ENCODE peak calls at places on chromosome 3, in eight cellular contexts. One of them, this sample, is unnamed.

GRCh38 chr3:11592460-11593298 is 51.0 kb downstream of the VGLL4 start:
- DNase-seq in Peyer's patch: no peak
- DNase-seq in IMR-90: peak
- DNase-seq in uterus: peak
- DNase-seq in astrocyte of the spinal cord: peak
- DNase-seq in AG04450: no peak
- DNase-seq in CD8-positive, alpha-beta T cell: no peak
- DNase-seq in esophagus squamous epithelium: no peak
- DNase-seq in this sample: peak

GRCh38 chr3:40333416-40333815 is 23.9 kb downstream of the EIF1B start:
- DNase-seq in Peyer's patch: no peak
- DNase-seq in IMR-90: no peak
- DNase-seq in uterus: no peak
- DNase-seq in astrocyte of the spinal cord: no peak
- DNase-seq in AG04450: no peak
- DNase-seq in CD8-positive, alpha-beta T cell: no peak
- DNase-seq in esophagus squamous epithelium: no peak
- DNase-seq in this sample: no peak

GRCh38 chr3:67461667-67462142 is 192.7 kb downstream of the SUCLG2 start:
- DNase-seq in Peyer's patch: no peak
- DNase-seq in IMR-90: peak
- DNase-seq in uterus: no peak
- DNase-seq in astrocyte of the spinal cord: peak
- DNase-seq in AG04450: peak
- DNase-seq in CD8-positive, alpha-beta T cell: no peak
- DNase-seq in esophagus squamous epithelium: no peak
- DNase-seq in this sample: peak

GRCh38 chr3:171257251-171258179 is 202.7 kb downstream of the TNIK start:
- DNase-seq in Peyer's patch: no peak
- DNase-seq in IMR-90: peak
- DNase-seq in uterus: no peak
- DNase-seq in astrocyte of the spinal cord: peak
- DNase-seq in AG04450: no peak
- DNase-seq in CD8-positive, alpha-beta T cell: no peak
- DNase-seq in esophagus squamous epithelium: no peak
- DNase-seq in this sample: peak

GRCh38 chr3:179045719-179046402 is 25.7 kb downstream of the ZMAT3 start:
- DNase-seq in Peyer's patch: no peak
- DNase-seq in IMR-90: no peak
- DNase-seq in uterus: no peak
- DNase-seq in astrocyte of the spinal cord: no peak
- DNase-seq in AG04450: no peak
- DNase-seq in CD8-positive, alpha-beta T cell: no peak
- DNase-seq in esophagus squamous epithelium: no peak
- DNase-seq in this sample: no peak

GRCh38 chr3:182005683-182006082 is 294.0 kb downstream of the SOX2 start:
- DNase-seq in Peyer's patch: no peak
- DNase-seq in IMR-90: no peak
- DNase-seq in uterus: no peak
- DNase-seq in astrocyte of the spinal cord: no peak
- DNase-seq in AG04450: no peak
- DNase-seq in CD8-positive, alpha-beta T cell: no peak
- DNase-seq in esophagus squamous epithelium: no peak
- DNase-seq in this sample: no peak

GRCh38 chr3:30649572-30650310 is 43.3 kb downstream of the TGFBR2 start:
- DNase-seq in Peyer's patch: no peak
- DNase-seq in IMR-90: peak
- DNase-seq in uterus: no peak
- DNase-seq in astrocyte of the spinal cord: no peak
- DNase-seq in AG04450: peak
- DNase-seq in CD8-positive, alpha-beta T cell: no peak
- DNase-seq in esophagus squamous epithelium: no peak
- DNase-seq in this sample: no peak

GRCh38 chr3:4687596-4687995 is 194.4 kb downstream of the ITPR1 start:
- DNase-seq in Peyer's patch: no peak
- DNase-seq in IMR-90: no peak
- DNase-seq in uterus: no peak
- DNase-seq in astrocyte of the spinal cord: no peak
- DNase-seq in AG04450: no peak
- DNase-seq in CD8-positive, alpha-beta T cell: no peak
- DNase-seq in esophagus squamous epithelium: no peak
- DNase-seq in this sample: no peak

GRCh38 chr3:102979682-102980378 is 545.0 kb downstream of the ZPLD1 start:
- DNase-seq in Peyer's patch: no peak
- DNase-seq in IMR-90: peak
- DNase-seq in uterus: peak
- DNase-seq in astrocyte of the spinal cord: peak
- DNase-seq in AG04450: peak
- DNase-seq in CD8-positive, alpha-beta T cell: no peak
- DNase-seq in esophagus squamous epithelium: no peak
- DNase-seq in this sample: peak

GRCh38 chr3:57691411-57692133 is 1.3 kb downstream of the DENND6A start:
- DNase-seq in Peyer's patch: no peak
- DNase-seq in IMR-90: peak
- DNase-seq in uterus: peak
- DNase-seq in astrocyte of the spinal cord: peak
- DNase-seq in AG04450: no peak
- DNase-seq in CD8-positive, alpha-beta T cell: peak
- DNase-seq in esophagus squamous epithelium: no peak
- DNase-seq in this sample: peak

GRCh38 chr3:14423963-14424362 is 21.6 kb downstream of the SLC6A6 start:
- DNase-seq in Peyer's patch: no peak
- DNase-seq in IMR-90: peak
- DNase-seq in uterus: no peak
- DNase-seq in astrocyte of the spinal cord: no peak
- DNase-seq in AG04450: no peak
- DNase-seq in CD8-positive, alpha-beta T cell: no peak
- DNase-seq in esophagus squamous epithelium: no peak
- DNase-seq in this sample: no peak

GRCh38 chr3:134222835-134223234 is 27.8 kb downstream of the RYK start:
- DNase-seq in Peyer's patch: no peak
- DNase-seq in IMR-90: no peak
- DNase-seq in uterus: no peak
- DNase-seq in astrocyte of the spinal cord: no peak
- DNase-seq in AG04450: no peak
- DNase-seq in CD8-positive, alpha-beta T cell: no peak
- DNase-seq in esophagus squamous epithelium: no peak
- DNase-seq in this sample: no peak

GRCh38 chr3:1082024-1082633 is 10.7 kb upstream of the CNTN6 start:
- DNase-seq in Peyer's patch: no peak
- DNase-seq in IMR-90: peak
- DNase-seq in uterus: no peak
- DNase-seq in astrocyte of the spinal cord: peak
- DNase-seq in AG04450: no peak
- DNase-seq in CD8-positive, alpha-beta T cell: no peak
- DNase-seq in esophagus squamous epithelium: no peak
- DNase-seq in this sample: peak

GRCh38 chr3:153379516-153379915 is 217.5 kb downstream of the RAP2B start:
- DNase-seq in Peyer's patch: no peak
- DNase-seq in IMR-90: peak
- DNase-seq in uterus: no peak
- DNase-seq in astrocyte of the spinal cord: peak
- DNase-seq in AG04450: no peak
- DNase-seq in CD8-positive, alpha-beta T cell: no peak
- DNase-seq in esophagus squamous epithelium: no peak
- DNase-seq in this sample: no peak

GRCh38 chr3:30448946-30449686 is 157.3 kb upstream of the TGFBR2 start:
- DNase-seq in Peyer's patch: no peak
- DNase-seq in IMR-90: no peak
- DNase-seq in uterus: no peak
- DNase-seq in astrocyte of the spinal cord: no peak
- DNase-seq in AG04450: no peak
- DNase-seq in CD8-positive, alpha-beta T cell: no peak
- DNase-seq in esophagus squamous epithelium: no peak
- DNase-seq in this sample: no peak

GRCh38 chr3:31039145-31039544 is 144.7 kb upstream of the GADL1 start:
- DNase-seq in Peyer's patch: no peak
- DNase-seq in IMR-90: no peak
- DNase-seq in uterus: no peak
- DNase-seq in astrocyte of the spinal cord: no peak
- DNase-seq in AG04450: no peak
- DNase-seq in CD8-positive, alpha-beta T cell: no peak
- DNase-seq in esophagus squamous epithelium: no peak
- DNase-seq in this sample: no peak

GRCh38 chr3:72891053-72891855 is 3.4 kb downstream of the GXYLT2 start:
- DNase-seq in Peyer's patch: no peak
- DNase-seq in IMR-90: peak
- DNase-seq in uterus: peak
- DNase-seq in astrocyte of the spinal cord: peak
- DNase-seq in AG04450: peak
- DNase-seq in CD8-positive, alpha-beta T cell: no peak
- DNase-seq in esophagus squamous epithelium: no peak
- DNase-seq in this sample: peak

GRCh38 chr3:159854500-159855124 is 134.0 kb upstream of the IL12A start:
- DNase-seq in Peyer's patch: no peak
- DNase-seq in IMR-90: peak
- DNase-seq in uterus: no peak
- DNase-seq in astrocyte of the spinal cord: peak
- DNase-seq in AG04450: peak
- DNase-seq in CD8-positive, alpha-beta T cell: no peak
- DNase-seq in esophagus squamous epithelium: no peak
- DNase-seq in this sample: peak

GRCh38 chr3:196942226-196942914 is at the start of gene NCBP2:
- DNase-seq in Peyer's patch: peak
- DNase-seq in IMR-90: peak
- DNase-seq in uterus: peak
- DNase-seq in astrocyte of the spinal cord: peak
- DNase-seq in AG04450: peak
- DNase-seq in CD8-positive, alpha-beta T cell: peak
- DNase-seq in esophagus squamous epithelium: peak
- DNase-seq in this sample: peak
- TF ChIP-seq CTCF in Peyer's patch: peak
- TF ChIP-seq CTCF in IMR-90: peak
- TF ChIP-seq CTCF in uterus: peak
- TF ChIP-seq CTCF in astrocyte of the spinal cord: peak
- TF ChIP-seq CTCF in AG04450: peak
- TF ChIP-seq CTCF in CD8-positive, alpha-beta T cell: peak
- TF ChIP-seq CTCF in esophagus squamous epithelium: peak
- TF ChIP-seq CTCF in this sample: peak

GRCh38 chr3:146165370-146165769 is 4.4 kb upstream of the PLOD2 start:
- DNase-seq in Peyer's patch: no peak
- DNase-seq in IMR-90: peak
- DNase-seq in uterus: no peak
- DNase-seq in astrocyte of the spinal cord: peak
- DNase-seq in AG04450: no peak
- DNase-seq in CD8-positive, alpha-beta T cell: no peak
- DNase-seq in esophagus squamous epithelium: no peak
- DNase-seq in this sample: peak
- H3K4me3 ChIP-seq in Peyer's patch: no peak
- H3K4me3 ChIP-seq in IMR-90: peak
- H3K4me3 ChIP-seq in uterus: no peak
- H3K4me3 ChIP-seq in astrocyte of the spinal cord: no peak
- H3K4me3 ChIP-seq in AG04450: no peak
- H3K4me3 ChIP-seq in CD8-positive, alpha-beta T cell: no peak
- H3K4me3 ChIP-seq in esophagus squamous epithelium: no peak
- H3K4me3 ChIP-seq in this sample: no peak

GRCh38 chr3:50321146-50321843 is 1.2 kb downstream of the HYAL2 start:
- DNase-seq in Peyer's patch: peak
- DNase-seq in IMR-90: peak
- DNase-seq in uterus: peak
- DNase-seq in astrocyte of the spinal cord: peak
- DNase-seq in AG04450: peak
- DNase-seq in CD8-positive, alpha-beta T cell: peak
- DNase-seq in esophagus squamous epithelium: peak
- DNase-seq in this sample: peak

GRCh38 chr3:50322386-50323091 is at the start of gene HYAL2:
- DNase-seq in Peyer's patch: no peak
- DNase-seq in IMR-90: no peak
- DNase-seq in uterus: peak
- DNase-seq in astrocyte of the spinal cord: no peak
- DNase-seq in AG04450: no peak
- DNase-seq in CD8-positive, alpha-beta T cell: no peak
- DNase-seq in esophagus squamous epithelium: no peak
- DNase-seq in this sample: no peak

GRCh38 chr3:50320853-50321145 is 1.7 kb downstream of the HYAL2 start:
- DNase-seq in Peyer's patch: no peak
- DNase-seq in IMR-90: no peak
- DNase-seq in uterus: no peak
- DNase-seq in astrocyte of the spinal cord: no peak
- DNase-seq in AG04450: no peak
- DNase-seq in CD8-positive, alpha-beta T cell: no peak
- DNase-seq in esophagus squamous epithelium: no peak
- DNase-seq in this sample: no peak

GRCh38 chr3:50323092-50323600 is 601 bp upstream of the HYAL2 start:
- DNase-seq in Peyer's patch: no peak
- DNase-seq in IMR-90: no peak
- DNase-seq in uterus: no peak
- DNase-seq in astrocyte of the spinal cord: no peak
- DNase-seq in AG04450: no peak
- DNase-seq in CD8-positive, alpha-beta T cell: no peak
- DNase-seq in esophagus squamous epithelium: no peak
- DNase-seq in this sample: no peak

DNA sequence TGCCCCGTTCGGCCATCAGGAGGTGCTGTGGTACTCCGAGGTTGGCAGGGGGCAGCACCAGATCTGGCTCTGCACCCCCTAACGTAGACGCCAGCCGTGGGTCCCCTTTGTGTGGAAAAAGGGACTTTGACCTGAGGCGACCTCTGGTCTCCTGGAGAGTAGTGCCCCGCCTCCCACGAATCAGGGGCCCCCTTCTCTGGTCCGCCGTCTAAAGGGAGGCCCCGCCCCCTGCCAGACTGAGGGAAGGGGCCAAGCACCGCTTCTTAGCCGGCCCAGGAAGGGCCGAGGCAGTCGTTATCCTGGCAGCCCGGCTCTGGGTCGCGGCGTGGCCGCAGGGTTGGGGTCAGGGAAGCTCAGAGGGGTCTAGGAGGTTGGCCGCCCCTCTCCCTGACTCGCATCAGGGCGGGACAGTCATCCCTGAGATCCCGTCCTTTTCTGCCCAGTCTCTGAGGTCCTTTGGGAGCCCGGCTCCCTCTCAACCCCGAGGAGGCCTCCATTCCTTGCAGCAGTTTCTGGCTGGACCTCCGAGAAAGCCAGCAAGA is 630 bp downstream of the HYAL2 start:
- DNase-seq in Peyer's patch: no peak
- DNase-seq in IMR-90: no peak
- DNase-seq in uterus: no peak
- DNase-seq in astrocyte of the spinal cord: no peak
- DNase-seq in AG04450: no peak
- DNase-seq in CD8-positive, alpha-beta T cell: no peak
- DNase-seq in esophagus squamous epithelium: no peak
- DNase-seq in this sample: no peak
- TF ChIP-seq CTCF in Peyer's patch: peak
- TF ChIP-seq CTCF in IMR-90: peak
- TF ChIP-seq CTCF in uterus: peak
- TF ChIP-seq CTCF in astrocyte of the spinal cord: peak
- TF ChIP-seq CTCF in AG04450: peak
- TF ChIP-seq CTCF in CD8-positive, alpha-beta T cell: peak
- TF ChIP-seq CTCF in esophagus squamous epithelium: no peak
- TF ChIP-seq CTCF in this sample: peak

DNA sequence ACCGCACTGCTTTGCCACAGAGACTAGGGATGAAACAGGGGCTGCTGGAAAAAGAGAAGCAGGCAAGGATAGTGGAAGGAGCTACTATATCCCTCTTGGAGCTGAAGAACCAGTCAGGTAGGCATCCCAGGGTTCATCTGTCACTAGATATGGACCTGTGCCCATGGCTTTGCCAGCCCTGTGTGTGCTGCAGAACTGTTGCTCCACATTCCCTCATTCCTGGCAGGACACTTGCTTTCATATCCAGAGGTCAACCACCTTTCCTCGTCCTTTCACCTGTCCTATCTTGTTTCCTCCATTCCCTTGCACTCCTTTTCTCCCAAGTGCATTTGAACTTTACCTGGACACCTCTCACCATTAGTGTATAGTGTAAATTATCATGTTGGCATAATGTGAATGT is 12.0 kb downstream of the SNRK start:
- DNase-seq in Peyer's patch: no peak
- DNase-seq in IMR-90: no peak
- DNase-seq in uterus: no peak
- DNase-seq in astrocyte of the spinal cord: no peak
- DNase-seq in AG04450: no peak
- DNase-seq in CD8-positive, alpha-beta T cell: no peak
- DNase-seq in esophagus squamous epithelium: no peak
- DNase-seq in this sample: no peak
- H3K4me3 ChIP-seq in Peyer's patch: no peak
- H3K4me3 ChIP-seq in IMR-90: no peak
- H3K4me3 ChIP-seq in uterus: no peak
- H3K4me3 ChIP-seq in astrocyte of the spinal cord: no peak
- H3K4me3 ChIP-seq in AG04450: no peak
- H3K4me3 ChIP-seq in CD8-positive, alpha-beta T cell: peak
- H3K4me3 ChIP-seq in esophagus squamous epithelium: no peak
- H3K4me3 ChIP-seq in this sample: no peak

This sample was measured in fibroblast of mammary gland.